ENCODE peak calls at places on chromosomes 13 and 19, in four cellular contexts. N is lower leg skin, Q is omental fat pad, V is mammary epithelial cell. W is an unnamed sample.

GRCh38 chr13:101248739-101249138 is 167.6 kb downstream of the NALCN start:
- DNase-seq in N (no peak), Q (no peak), V (no peak), W (no peak)

GRCh38 chr19:11987405-11988231 is 22.8 kb downstream of the ZNF763 start:
- DNase-seq in N (peak; percentile 99), Q (peak; percentile 91), V (peak; percentile 91), W (peak; percentile 98)

GRCh38 chr13:105920375-105920774 is 615.1 kb downstream of the EFNB2 start:
- DNase-seq in Q (no peak), V (peak; percentile 90), N (no peak), W (no peak)

GRCh38 chr19:4829001-4829712 is 2.4 kb downstream of the TICAM1 start:
- DNase-seq in Q (no peak), V (no peak), N (no peak), W (no peak)

GRCh38 chr19:2812414-2813234 is 7.0 kb upstream of the ZNF554 start:
- DNase-seq in Q (no peak), V (no peak), N (no peak), W (peak; percentile 77)

GRCh38 chr13:107649071-107649470 is 566.3 kb downstream of the LIG4 start:
- DNase-seq in Q (no peak), V (no peak), N (no peak), W (no peak)

GRCh38 chr13:21395953-21396352 is 63.1 kb downstream of the ZDHHC20 start:
- DNase-seq in Q (no peak), N (no peak), V (no peak), W (no peak)

GRCh38 chr19:12695997-12696365 is 450 bp downstream of the FBXW9 start:
- DNase-seq in V (no peak), Q (no peak), N (no peak), W (no peak)

GRCh38 chr13:113109151-113110047 is 3.8 kb downstream of the F7 start:
- DNase-seq in V (no peak), Q (no peak), N (peak; percentile 85), W (peak; percentile 93)

GRCh38 chr19:58382997-58383603 is 2.3 kb upstream of the ZNF837 start:
- DNase-seq in V (no peak), N (no peak), Q (no peak), W (no peak)

GRCh38 chr19:1250374-1251232 is 2.2 kb downstream of the MIDN start:
- DNase-seq in Q (no peak), V (no peak), N (peak; percentile 91), W (no peak)

GRCh38 chr13:97058417-97058816 is 64.1 kb upstream of the OXGR1 start:
- DNase-seq in Q (no peak), N (no peak), V (no peak), W (no peak)

GRCh38 chr19:41238244-41238643 is 19.2 kb downstream of the AXL start:
- DNase-seq in Q (no peak), N (no peak), V (no peak), W (no peak)

GRCh38 chr13:71618154-71618553 is 248.8 kb downstream of the DACH1 start:
- DNase-seq in N (no peak), V (no peak), Q (no peak), W (no peak)

GRCh38 chr19:1675633-1676350 is 23.4 kb upstream of the TCF3 start:
- DNase-seq in N (no peak), V (no peak), Q (no peak), W (no peak)

GRCh38 chr19:5880604-5881078 is 10.3 kb upstream of the FUT5 start:
- DNase-seq in V (peak; percentile 19), Q (peak; percentile 29), N (no peak), W (no peak)

GRCh38 chr19:5017235-5017634 is 48.3 kb downstream of the KDM4B start:
- DNase-seq in V (peak; percentile 63), N (no peak), Q (no peak), W (no peak)

GRCh38 chr13:58087566-58087965 is 456.0 kb downstream of the PCDH17 start:
- DNase-seq in N (no peak), Q (no peak), V (no peak), W (no peak)

GRCh38 chr19:48724796-48725753 is 5.5 kb upstream of the MAMSTR start:
- DNase-seq in V (peak; percentile 71), N (no peak), Q (no peak), W (no peak)

GRCh38 chr19:23758187-23759074 is at the start of gene ZNF681:
- DNase-seq in V (peak; percentile 85), Q (peak; percentile 70), N (peak; percentile 97), W (peak; percentile 95)

GRCh38 chr19:39132344-39132969 is 6.9 kb downstream of the PAK4 start:
- DNase-seq in Q (no peak), V (no peak), N (no peak), W (no peak)

GRCh38 chr13:44927953-44928352 is 61.3 kb downstream of the NUFIP1 start:
- DNase-seq in V (no peak), N (no peak), Q (no peak), W (no peak)

GRCh38 chr19:409006-409514 is at the start of gene C2CD4C:
- DNase-seq in N (peak; percentile 82), V (no peak), Q (no peak), W (peak; percentile 73)

GRCh38 chr13:106587787-106588186 is 19.9 kb upstream of the ARGLU1 start:
- DNase-seq in Q (no peak), V (no peak), N (no peak), W (no peak)

GRCh38 chr19:42528354-42529247 is at the start of gene CEACAM1:
- DNase-seq in V (peak; percentile 58), Q (no peak), N (peak; percentile 84), W (no peak)

GRCh38 chr19:10368101-10368803 is 12.1 kb downstream of the TYK2 start:
- DNase-seq in V (no peak), Q (no peak), N (no peak), W (no peak)

GRCh38 chr13:33277946-33278345 is 7.6 kb downstream of the STARD13 start:
- DNase-seq in N (no peak), V (no peak), Q (no peak), W (no peak)

GRCh38 chr13:101152184-101152583 is 264.1 kb downstream of the NALCN start:
- DNase-seq in Q (no peak), N (no peak), V (no peak), W (no peak)

GRCh38 chr19:3708207-3708931 is at the start of gene TJP3:
- DNase-seq in V (peak; percentile 53), Q (no peak), N (no peak), W (no peak)

GRCh38 chr13:110283661-110284516 is 23.1 kb downstream of the COL4A1 start:
- DNase-seq in V (no peak), N (peak; percentile 80), Q (no peak), W (no peak)

GRCh38 chr13:61546911-61547310 is 131.3 kb upstream of the PCDH20 start:
- DNase-seq in V (no peak), N (no peak), Q (no peak), W (no peak)

GRCh38 chr13:84983321-84983720 is 815.9 kb downstream of the SLITRK6 start:
- DNase-seq in V (no peak), Q (no peak), N (no peak), W (no peak)

GRCh38 chr19:41924151-41925145 is 3.8 kb downstream of the ERFL start:
- DNase-seq in Q (no peak), N (no peak), V (no peak), W (no peak)

DNA sequence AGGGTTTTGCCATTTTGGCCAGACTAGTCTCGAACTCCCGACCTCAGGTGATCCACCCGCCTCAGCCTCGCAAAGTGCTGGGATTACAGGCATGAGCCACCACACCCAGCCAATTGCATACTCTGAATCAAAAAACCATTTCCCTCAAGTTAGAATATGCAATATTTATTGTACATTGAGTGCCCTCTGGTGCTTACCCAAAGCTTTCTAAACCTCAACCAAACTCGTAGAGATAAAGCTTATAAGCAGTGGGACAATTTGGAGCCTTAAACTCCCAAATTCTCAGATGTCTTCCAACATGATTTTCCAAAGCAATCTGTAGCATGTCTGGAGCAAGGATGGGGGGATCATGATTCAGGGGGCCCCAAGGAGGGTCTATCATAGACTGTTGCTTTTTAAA is 22.4 kb downstream of the RFXAP start:
- DNase-seq in N (no peak), V (no peak), Q (no peak), W (no peak)
- TF ChIP-seq CTCF in N (no peak), V (peak; percentile 26), Q (no peak), W (peak; percentile 45)

DNA sequence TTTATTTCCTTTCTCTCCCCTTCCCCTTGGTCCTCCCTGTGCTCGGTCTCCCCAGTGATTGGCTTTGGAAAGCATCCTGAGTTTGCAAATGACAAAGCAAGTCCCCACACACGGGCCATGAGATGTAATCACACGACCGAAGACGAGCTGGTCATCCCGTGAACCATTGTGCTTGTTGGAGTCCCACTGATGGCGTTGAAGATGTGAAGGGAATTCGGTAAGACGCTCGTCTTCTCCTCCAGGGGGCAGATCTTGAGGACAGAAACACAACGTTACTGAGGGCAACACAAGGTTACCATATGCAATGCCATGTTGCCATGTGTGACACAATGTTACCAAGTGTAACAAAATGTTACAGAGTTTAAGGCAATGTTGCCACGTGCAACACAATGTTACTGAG is 42.0 kb upstream of the SLC15A1 start:
- DNase-seq in Q (no peak), V (no peak), N (peak; percentile 46), W (no peak)
- TF ChIP-seq CTCF in Q (no peak), V (no peak), N (no peak), W (no peak)

DNA sequence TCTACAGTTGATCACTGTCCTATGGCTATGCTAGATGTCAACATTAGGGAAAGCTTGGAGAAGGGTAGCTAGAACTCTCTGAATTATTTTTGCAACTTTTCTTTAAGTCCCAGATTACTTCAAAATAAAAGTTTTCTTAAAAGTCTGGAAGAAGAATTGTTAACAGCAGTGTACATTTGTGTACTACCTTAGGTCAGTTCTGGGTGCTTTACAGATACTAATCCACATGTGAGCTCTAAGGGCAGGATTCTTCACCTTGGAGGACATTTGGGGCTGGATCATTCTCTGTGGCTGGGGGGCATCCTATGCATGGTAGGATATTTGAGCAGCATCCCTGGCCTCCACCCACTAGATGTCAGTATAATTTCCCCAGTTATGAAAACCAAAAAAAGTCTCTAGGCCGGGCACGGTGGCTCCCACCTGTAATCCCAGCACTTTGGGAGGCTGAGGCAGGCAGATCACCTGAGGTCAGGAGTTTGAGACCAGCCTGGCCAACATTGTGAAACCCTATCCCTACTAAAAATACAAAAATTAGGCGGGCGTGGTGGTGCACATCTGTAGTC is 2.8 kb downstream of the BRME1 start:
- DNase-seq in Q (no peak), V (no peak), N (no peak), W (no peak)
- TF ChIP-seq CTCF in Q (no peak), V (no peak), N (no peak), W (peak; percentile 73)

GRCh38 chr13:48539550-48539949 is 6.7 kb upstream of the RCBTB2 start:
- DNase-seq in V (no peak), N (no peak), Q (no peak), W (no peak)

GRCh38 chr13:48545608-48546007 is 12.7 kb upstream of the RCBTB2 start:
- DNase-seq in Q (no peak), V (no peak), N (no peak), W (no peak)

GRCh38 chr13:48547663-48548092 is 14.8 kb upstream of the RCBTB2 start:
- DNase-seq in V (no peak), Q (no peak), N (no peak), W (no peak)

GRCh38 chr13:48542138-48542537 is 9.3 kb upstream of the RCBTB2 start:
- DNase-seq in V (no peak), N (no peak), Q (no peak), W (no peak)

GRCh38 chr13:48542581-48543341 is 9.9 kb upstream of the RCBTB2 start:
- DNase-seq in Q (no peak), N (peak; percentile 91), V (no peak), W (no peak)
- TF ChIP-seq CTCF in Q (no peak), N (no peak), V (no peak), W (peak; percentile 48)

GRCh38 chr13:23067129-23067528 is 113.7 kb upstream of the SGCG start:
- DNase-seq in Q (no peak), N (no peak), V (no peak), W (no peak)
- TF ChIP-seq CTCF in Q (no peak), N (no peak), V (no peak), W (no peak)

GRCh38 chr19:44051654-44052402 is at the start of gene ZNF223:
- DNase-seq in Q (peak; percentile 65), N (peak; percentile 98), V (peak; percentile 97), W (peak; percentile 92)
- TF ChIP-seq CTCF in Q (no peak), N (no peak), V (no peak), W (no peak)

W was measured in chondrocyte.